ENCODE peak calls at places on chromosomes 5 and 9, in five cellular contexts. T, N, K, C and D are unnamed samples.

GRCh38 chr5:90557871-90558270 is 726 bp upstream of the ADGRV1 start:
- DNase-seq in K (no peak), C (no peak), T (no peak), N (no peak), D (no peak)

GRCh38 chr5:107331312-107331711 is 339.4 kb downstream of the EFNA5 start:
- DNase-seq in N (no peak), K (no peak), T (no peak), C (no peak), D (no peak)

GRCh38 chr5:181215997-181216982 is 6.8 kb upstream of the TRIM41 start:
- DNase-seq in T (no peak), C (peak), K (no peak), N (peak), D (no peak)

GRCh38 chr9:114281421-114282103 is 41.3 kb upstream of the ORM1 start:
- DNase-seq in T (no peak), C (no peak), K (peak), N (no peak), D (peak)

GRCh38 chr5:172443441-172444109 is 10.8 kb downstream of the SH3PXD2B start:
- DNase-seq in T (no peak), N (no peak), K (peak), C (peak), D (peak)

GRCh38 chr5:26700759-26701384 is 337.5 kb downstream of the CDH9 start:
- DNase-seq in T (peak), C (peak), N (peak), K (no peak), D (no peak)

GRCh38 chr5:121967187-121967586 is 5.4 kb downstream of the SRFBP1 start:
- DNase-seq in N (no peak), C (no peak), T (no peak), K (no peak), D (no peak)

GRCh38 chr9:4970970-4971641 is 14.0 kb upstream of the JAK2 start:
- DNase-seq in C (no peak), N (peak), T (no peak), K (no peak), D (no peak)

GRCh38 chr5:149452665-149453617 is 73.8 kb upstream of the IL17B start:
- DNase-seq in T (peak), C (peak), N (no peak), K (peak), D (no peak)

GRCh38 chr9:135070198-135070951 is 17.1 kb upstream of the OLFM1 start:
- DNase-seq in N (no peak), T (peak), C (no peak), K (no peak), D (no peak)

GRCh38 chr9:75885652-75886051 is 4.8 kb upstream of the PCSK5 start:
- DNase-seq in K (no peak), T (no peak), C (no peak), N (no peak), D (no peak)

GRCh38 chr5:78221964-78222451 is 72.5 kb downstream of the AP3B1 start:
- DNase-seq in N (peak), C (peak), T (no peak), K (no peak), D (no peak)

GRCh38 chr5:124741711-124742496 is 4.5 kb downstream of the ZNF608 start:
- DNase-seq in N (peak), C (peak), K (no peak), T (peak), D (no peak)

GRCh38 chr5:73451218-73452130 is 2.9 kb upstream of the FOXD1 start:
- DNase-seq in K (peak), C (no peak), T (peak), N (peak), D (no peak)

GRCh38 chr5:168557389-168557788 is 21.8 kb downstream of the PANK3 start:
- DNase-seq in K (no peak), C (no peak), N (no peak), T (no peak), D (no peak)

GRCh38 chr9:81683214-81683613 is 6.1 kb downstream of the TLE1 start:
- DNase-seq in K (no peak), T (no peak), C (no peak), N (no peak), D (no peak)

GRCh38 chr9:114285166-114285867 is 37.6 kb upstream of the ORM1 start:
- DNase-seq in K (peak), N (no peak), C (no peak), T (peak), D (peak)

DNA sequence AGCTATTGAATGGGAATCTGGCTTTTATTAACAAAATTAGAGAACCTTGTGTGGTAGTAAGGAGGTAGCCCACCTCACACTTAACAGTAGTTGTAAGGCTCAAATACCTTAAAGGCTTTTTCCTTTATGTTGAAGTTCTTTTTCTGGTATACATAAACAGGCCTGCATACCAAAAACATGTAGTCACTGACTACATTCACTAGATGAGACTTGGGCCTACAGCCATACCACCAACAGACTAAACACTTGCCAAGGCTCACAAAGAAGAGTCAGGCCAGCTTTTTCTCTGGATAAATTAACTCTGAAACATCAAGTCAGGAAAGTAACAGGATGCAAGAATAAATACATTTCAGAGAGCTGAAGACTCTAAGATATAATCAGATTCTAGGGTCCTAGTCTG is 78.6 kb upstream of the MPDZ start:
- DNase-seq in T (no peak), C (peak), K (no peak), N (no peak), D (no peak)
- TF ChIP-seq CTCF in T (no peak), C (no peak), K (no peak), N (no peak), D (no peak)

GRCh38 chr5:64625678-64626077 is 64.6 kb upstream of the SHISAL2B start:
- DNase-seq in C (no peak), N (no peak), T (no peak), K (no peak), D (no peak)
- TF ChIP-seq CTCF in C (no peak), N (no peak), T (no peak), K (no peak), D (no peak)

GRCh38 chr9:1916676-1917075 is 98.5 kb upstream of the SMARCA2 start:
- DNase-seq in K (no peak), C (no peak), N (no peak), T (no peak), D (no peak)
- TF ChIP-seq CTCF in K (no peak), C (no peak), N (no peak), T (no peak), D (no peak)

GRCh38 chr5:5104550-5104949 is 35.6 kb upstream of the ADAMTS16 start:
- DNase-seq in C (peak), T (no peak), K (no peak), N (no peak), D (no peak)
- TF ChIP-seq CTCF in C (peak), T (peak), K (no peak), N (no peak), D (no peak)